ENCODE peak calls at places on chromosomes 13 and 19, in seven cellular contexts. One of them, this sample, is unnamed.

GRCh38 chr13:26498524-26499208 is 58.8 kb upstream of the WASF3 start:
- DNase-seq in nephron progenitor cell: no peak
- DNase-seq in endothelial cell: no peak
- DNase-seq in sigmoid colon: peak
- DNase-seq in kidney: no peak
- DNase-seq in heart left ventricle: no peak
- DNase-seq in WTC11: no peak
- DNase-seq in this sample: no peak

GRCh38 chr13:21632196-21632595 is 28.2 kb upstream of the MICU2 start:
- DNase-seq in WTC11: no peak
- DNase-seq in nephron progenitor cell: no peak
- DNase-seq in kidney: no peak
- DNase-seq in heart left ventricle: no peak
- DNase-seq in endothelial cell: no peak
- DNase-seq in sigmoid colon: no peak
- DNase-seq in this sample: no peak

GRCh38 chr19:15328312-15328711 is 4.0 kb downstream of the BRD4 start:
- DNase-seq in endothelial cell: no peak
- DNase-seq in WTC11: no peak
- DNase-seq in nephron progenitor cell: no peak
- DNase-seq in heart left ventricle: no peak
- DNase-seq in kidney: peak
- DNase-seq in sigmoid colon: no peak
- DNase-seq in this sample: no peak

GRCh38 chr19:50333235-50333736 is 4.1 kb upstream of the KCNC3 start:
- DNase-seq in kidney: peak
- DNase-seq in endothelial cell: no peak
- DNase-seq in heart left ventricle: peak
- DNase-seq in sigmoid colon: peak
- DNase-seq in nephron progenitor cell: peak
- DNase-seq in WTC11: peak
- DNase-seq in this sample: peak

GRCh38 chr19:48332662-48333466 is 7.5 kb downstream of the EMP3 start:
- DNase-seq in WTC11: peak
- DNase-seq in kidney: peak
- DNase-seq in nephron progenitor cell: peak
- DNase-seq in sigmoid colon: peak
- DNase-seq in heart left ventricle: peak
- DNase-seq in endothelial cell: peak
- DNase-seq in this sample: peak

GRCh38 chr13:40391788-40392187 is 274.7 kb downstream of the FOXO1 start:
- DNase-seq in nephron progenitor cell: no peak
- DNase-seq in sigmoid colon: no peak
- DNase-seq in heart left ventricle: no peak
- DNase-seq in WTC11: no peak
- DNase-seq in kidney: no peak
- DNase-seq in endothelial cell: no peak
- DNase-seq in this sample: no peak

GRCh38 chr19:46660601-46661019 is 372 bp downstream of the DACT3 start:
- DNase-seq in heart left ventricle: peak
- DNase-seq in WTC11: peak
- DNase-seq in sigmoid colon: no peak
- DNase-seq in nephron progenitor cell: no peak
- DNase-seq in endothelial cell: no peak
- DNase-seq in kidney: no peak
- DNase-seq in this sample: no peak

GRCh38 chr13:95608640-95609280 is 35.7 kb downstream of the DZIP1 start:
- DNase-seq in kidney: no peak
- DNase-seq in heart left ventricle: no peak
- DNase-seq in endothelial cell: no peak
- DNase-seq in sigmoid colon: no peak
- DNase-seq in WTC11: no peak
- DNase-seq in nephron progenitor cell: no peak
- DNase-seq in this sample: no peak

GRCh38 chr13:77184455-77184854 is 142.4 kb downstream of the MYCBP2 start:
- DNase-seq in heart left ventricle: no peak
- DNase-seq in sigmoid colon: no peak
- DNase-seq in endothelial cell: no peak
- DNase-seq in nephron progenitor cell: no peak
- DNase-seq in WTC11: no peak
- DNase-seq in kidney: no peak
- DNase-seq in this sample: no peak

GRCh38 chr19:4446801-4447200 is 10.8 kb downstream of the UBXN6 start:
- DNase-seq in heart left ventricle: no peak
- DNase-seq in endothelial cell: no peak
- DNase-seq in WTC11: no peak
- DNase-seq in nephron progenitor cell: no peak
- DNase-seq in kidney: no peak
- DNase-seq in sigmoid colon: no peak
- DNase-seq in this sample: no peak

GRCh38 chr19:46181386-46181774 is 33.3 kb downstream of the IGFL2 start:
- DNase-seq in nephron progenitor cell: no peak
- DNase-seq in kidney: no peak
- DNase-seq in endothelial cell: no peak
- DNase-seq in heart left ventricle: no peak
- DNase-seq in WTC11: no peak
- DNase-seq in sigmoid colon: no peak
- DNase-seq in this sample: no peak

GRCh38 chr19:49201042-49201441 is 43.5 kb downstream of the TRPM4 start:
- DNase-seq in WTC11: no peak
- DNase-seq in heart left ventricle: no peak
- DNase-seq in endothelial cell: no peak
- DNase-seq in sigmoid colon: no peak
- DNase-seq in nephron progenitor cell: no peak
- DNase-seq in kidney: no peak
- DNase-seq in this sample: no peak

GRCh38 chr13:109211616-109212015 is 574.8 kb downstream of the IRS2 start:
- DNase-seq in heart left ventricle: no peak
- DNase-seq in sigmoid colon: no peak
- DNase-seq in WTC11: no peak
- DNase-seq in endothelial cell: no peak
- DNase-seq in nephron progenitor cell: no peak
- DNase-seq in kidney: no peak
- DNase-seq in this sample: no peak

GRCh38 chr13:66312312-66313087 is 917.6 kb downstream of the PCDH9 start:
- DNase-seq in endothelial cell: no peak
- DNase-seq in heart left ventricle: no peak
- DNase-seq in kidney: no peak
- DNase-seq in sigmoid colon: no peak
- DNase-seq in WTC11: no peak
- DNase-seq in nephron progenitor cell: no peak
- DNase-seq in this sample: no peak

GRCh38 chr13:110216006-110216402 is 91.0 kb downstream of the COL4A1 start:
- DNase-seq in heart left ventricle: no peak
- DNase-seq in nephron progenitor cell: no peak
- DNase-seq in kidney: no peak
- DNase-seq in sigmoid colon: no peak
- DNase-seq in endothelial cell: no peak
- DNase-seq in WTC11: no peak
- DNase-seq in this sample: no peak

GRCh38 chr13:99067160-99067985 is 89.5 kb upstream of the DOCK9 start:
- DNase-seq in heart left ventricle: no peak
- DNase-seq in kidney: no peak
- DNase-seq in nephron progenitor cell: no peak
- DNase-seq in sigmoid colon: no peak
- DNase-seq in WTC11: no peak
- DNase-seq in endothelial cell: no peak
- DNase-seq in this sample: no peak

GRCh38 chr13:110825516-110825915 is 89.4 kb downstream of the ANKRD10 start:
- DNase-seq in endothelial cell: no peak
- DNase-seq in WTC11: no peak
- DNase-seq in nephron progenitor cell: no peak
- DNase-seq in sigmoid colon: no peak
- DNase-seq in kidney: no peak
- DNase-seq in heart left ventricle: no peak
- DNase-seq in this sample: no peak

GRCh38 chr13:24050292-24050711 is 110.2 kb upstream of the SPATA13 start:
- DNase-seq in sigmoid colon: peak
- DNase-seq in WTC11: no peak
- DNase-seq in kidney: peak
- DNase-seq in nephron progenitor cell: no peak
- DNase-seq in heart left ventricle: no peak
- DNase-seq in endothelial cell: no peak
- DNase-seq in this sample: peak

GRCh38 chr13:33455291-33455690 is 169.7 kb upstream of the STARD13 start:
- DNase-seq in nephron progenitor cell: no peak
- DNase-seq in kidney: no peak
- DNase-seq in WTC11: no peak
- DNase-seq in endothelial cell: no peak
- DNase-seq in heart left ventricle: no peak
- DNase-seq in sigmoid colon: no peak
- DNase-seq in this sample: no peak

GRCh38 chr19:41999071-41999877 is 5.2 kb upstream of the ATP1A3 start:
- DNase-seq in nephron progenitor cell: peak
- DNase-seq in endothelial cell: peak
- DNase-seq in sigmoid colon: no peak
- DNase-seq in kidney: no peak
- DNase-seq in heart left ventricle: no peak
- DNase-seq in WTC11: peak
- DNase-seq in this sample: no peak

GRCh38 chr19:34232566-34233481 is 21.5 kb upstream of the GARRE1 start:
- DNase-seq in nephron progenitor cell: no peak
- DNase-seq in heart left ventricle: peak
- DNase-seq in WTC11: no peak
- DNase-seq in sigmoid colon: peak
- DNase-seq in endothelial cell: no peak
- DNase-seq in kidney: no peak
- DNase-seq in this sample: peak

GRCh38 chr19:10251792-10252694 is at the start of gene MRPL4:
- DNase-seq in heart left ventricle: peak
- DNase-seq in endothelial cell: peak
- DNase-seq in nephron progenitor cell: peak
- DNase-seq in WTC11: peak
- DNase-seq in sigmoid colon: peak
- DNase-seq in kidney: peak
- DNase-seq in this sample: peak

GRCh38 chr19:7340959-7341837 is 7.5 kb upstream of the ARHGEF18 start:
- DNase-seq in sigmoid colon: peak
- DNase-seq in nephron progenitor cell: peak
- DNase-seq in endothelial cell: peak
- DNase-seq in heart left ventricle: peak
- DNase-seq in WTC11: peak
- DNase-seq in kidney: peak
- DNase-seq in this sample: peak

GRCh38 chr19:7342143-7342542 is 6.6 kb upstream of the ARHGEF18 start:
- DNase-seq in heart left ventricle: no peak
- DNase-seq in kidney: no peak
- DNase-seq in WTC11: no peak
- DNase-seq in endothelial cell: no peak
- DNase-seq in nephron progenitor cell: no peak
- DNase-seq in sigmoid colon: no peak
- DNase-seq in this sample: no peak

GRCh38 chr19:7336321-7336973 is 12.3 kb upstream of the ARHGEF18 start:
- DNase-seq in sigmoid colon: peak
- DNase-seq in kidney: no peak
- DNase-seq in heart left ventricle: no peak
- DNase-seq in endothelial cell: no peak
- DNase-seq in nephron progenitor cell: no peak
- DNase-seq in WTC11: no peak
- DNase-seq in this sample: no peak

GRCh38 chr19:7333198-7334118 is 15.3 kb upstream of the ARHGEF18 start:
- DNase-seq in nephron progenitor cell: no peak
- DNase-seq in kidney: no peak
- DNase-seq in sigmoid colon: peak
- DNase-seq in WTC11: no peak
- DNase-seq in endothelial cell: no peak
- DNase-seq in heart left ventricle: peak
- DNase-seq in this sample: peak

GRCh38 chr19:7337380-7338194 is 11.2 kb upstream of the ARHGEF18 start:
- DNase-seq in heart left ventricle: no peak
- DNase-seq in nephron progenitor cell: no peak
- DNase-seq in WTC11: no peak
- DNase-seq in kidney: no peak
- DNase-seq in sigmoid colon: peak
- DNase-seq in endothelial cell: no peak
- DNase-seq in this sample: no peak
- TF ChIP-seq CTCF in heart left ventricle: no peak
- TF ChIP-seq CTCF in nephron progenitor cell: no peak
- TF ChIP-seq CTCF in WTC11: no peak
- TF ChIP-seq CTCF in kidney: no peak
- TF ChIP-seq CTCF in sigmoid colon: no peak
- TF ChIP-seq CTCF in endothelial cell: no peak
- TF ChIP-seq CTCF in this sample: no peak

GRCh38 chr19:11380653-11381534 is 3.2 kb downstream of the EPOR start:
- DNase-seq in heart left ventricle: peak
- DNase-seq in nephron progenitor cell: peak
- DNase-seq in kidney: peak
- DNase-seq in sigmoid colon: peak
- DNase-seq in endothelial cell: peak
- DNase-seq in WTC11: peak
- DNase-seq in this sample: peak
- TF ChIP-seq CTCF in heart left ventricle: peak
- TF ChIP-seq CTCF in nephron progenitor cell: peak
- TF ChIP-seq CTCF in kidney: peak
- TF ChIP-seq CTCF in sigmoid colon: peak
- TF ChIP-seq CTCF in endothelial cell: peak
- TF ChIP-seq CTCF in WTC11: no peak
- TF ChIP-seq CTCF in this sample: peak

GRCh38 chr13:39051157-39051556 is 12.9 kb downstream of the NHLRC3 start:
- DNase-seq in endothelial cell: no peak
- DNase-seq in nephron progenitor cell: no peak
- DNase-seq in heart left ventricle: no peak
- DNase-seq in sigmoid colon: no peak
- DNase-seq in kidney: no peak
- DNase-seq in WTC11: no peak
- DNase-seq in this sample: no peak
- TF ChIP-seq CTCF in endothelial cell: peak
- TF ChIP-seq CTCF in nephron progenitor cell: peak
- TF ChIP-seq CTCF in heart left ventricle: peak
- TF ChIP-seq CTCF in sigmoid colon: no peak
- TF ChIP-seq CTCF in kidney: peak
- TF ChIP-seq CTCF in WTC11: no peak
- TF ChIP-seq CTCF in this sample: peak

GRCh38 chr13:100916943-100917342 is 242.3 kb upstream of the TMTC4 start:
- DNase-seq in nephron progenitor cell: no peak
- DNase-seq in kidney: no peak
- DNase-seq in WTC11: no peak
- DNase-seq in sigmoid colon: no peak
- DNase-seq in heart left ventricle: no peak
- DNase-seq in endothelial cell: no peak
- DNase-seq in this sample: no peak

GRCh38 chr13:100913143-100913542 is 238.5 kb upstream of the TMTC4 start:
- DNase-seq in kidney: no peak
- DNase-seq in heart left ventricle: no peak
- DNase-seq in endothelial cell: no peak
- DNase-seq in sigmoid colon: no peak
- DNase-seq in WTC11: no peak
- DNase-seq in nephron progenitor cell: no peak
- DNase-seq in this sample: no peak
- TF ChIP-seq CTCF in kidney: no peak
- TF ChIP-seq CTCF in heart left ventricle: no peak
- TF ChIP-seq CTCF in endothelial cell: no peak
- TF ChIP-seq CTCF in sigmoid colon: no peak
- TF ChIP-seq CTCF in WTC11: no peak
- TF ChIP-seq CTCF in nephron progenitor cell: no peak
- TF ChIP-seq CTCF in this sample: no peak